ENCODE peak calls at places on chromosome 4, in five cellular contexts. One of them, this sample, is unnamed.

GRCh38 chr4:151824647-151825046 is 63.8 kb upstream of the GATB start:
- DNase-seq in thoracic aorta: no peak
- DNase-seq in lower lobe of right lung: no peak
- DNase-seq in dorsolateral prefrontal cortex: no peak
- DNase-seq in lower leg skin: no peak
- DNase-seq in this sample: no peak

GRCh38 chr4:25098964-25099843 is 61.0 kb downstream of the SEPSECS start:
- DNase-seq in thoracic aorta: no peak
- DNase-seq in dorsolateral prefrontal cortex: peak
- DNase-seq in lower lobe of right lung: no peak
- DNase-seq in lower leg skin: peak
- DNase-seq in this sample: no peak

GRCh38 chr4:6840062-6840976 is 57.8 kb downstream of the KIAA0232 start:
- DNase-seq in thoracic aorta: no peak
- DNase-seq in lower leg skin: no peak
- DNase-seq in dorsolateral prefrontal cortex: no peak
- DNase-seq in lower lobe of right lung: no peak
- DNase-seq in this sample: no peak

GRCh38 chr4:124206779-124207605 is 505.5 kb downstream of the ANKRD50 start:
- DNase-seq in lower leg skin: no peak
- DNase-seq in lower lobe of right lung: no peak
- DNase-seq in thoracic aorta: no peak
- DNase-seq in dorsolateral prefrontal cortex: no peak
- DNase-seq in this sample: no peak

GRCh38 chr4:185143596-185143969 is 517 bp downstream of the SLC25A4 start:
- DNase-seq in lower lobe of right lung: peak
- DNase-seq in dorsolateral prefrontal cortex: peak
- DNase-seq in lower leg skin: no peak
- DNase-seq in thoracic aorta: peak
- DNase-seq in this sample: no peak

GRCh38 chr4:43132010-43132582 is 239.6 kb downstream of the GRXCR1 start:
- DNase-seq in dorsolateral prefrontal cortex: peak
- DNase-seq in lower lobe of right lung: peak
- DNase-seq in lower leg skin: no peak
- DNase-seq in thoracic aorta: no peak
- DNase-seq in this sample: peak

GRCh38 chr4:8769645-8770517 is 101.8 kb downstream of the HMX1 start:
- DNase-seq in lower lobe of right lung: peak
- DNase-seq in dorsolateral prefrontal cortex: no peak
- DNase-seq in thoracic aorta: no peak
- DNase-seq in lower leg skin: no peak
- DNase-seq in this sample: no peak

GRCh38 chr4:18051281-18051680 is 29.7 kb upstream of the LCORL start:
- DNase-seq in dorsolateral prefrontal cortex: no peak
- DNase-seq in lower leg skin: no peak
- DNase-seq in thoracic aorta: no peak
- DNase-seq in lower lobe of right lung: no peak
- DNase-seq in this sample: no peak

GRCh38 chr4:152961041-152961751 is 25.1 kb downstream of the FHDC1 start:
- DNase-seq in thoracic aorta: no peak
- DNase-seq in lower leg skin: no peak
- DNase-seq in lower lobe of right lung: no peak
- DNase-seq in dorsolateral prefrontal cortex: no peak
- DNase-seq in this sample: no peak

GRCh38 chr4:90536408-90536807 is 409.2 kb downstream of the CCSER1 start:
- DNase-seq in lower lobe of right lung: no peak
- DNase-seq in lower leg skin: no peak
- DNase-seq in dorsolateral prefrontal cortex: no peak
- DNase-seq in thoracic aorta: no peak
- DNase-seq in this sample: no peak

GRCh38 chr4:183961772-183962171 is 56.7 kb downstream of the STOX2 start:
- DNase-seq in lower lobe of right lung: no peak
- DNase-seq in thoracic aorta: no peak
- DNase-seq in dorsolateral prefrontal cortex: no peak
- DNase-seq in lower leg skin: no peak
- DNase-seq in this sample: no peak

GRCh38 chr4:2591189-2591588 is 54.7 kb downstream of the FAM193A start:
- DNase-seq in dorsolateral prefrontal cortex: no peak
- DNase-seq in lower lobe of right lung: no peak
- DNase-seq in lower leg skin: no peak
- DNase-seq in thoracic aorta: no peak
- DNase-seq in this sample: no peak

GRCh38 chr4:10526431-10527222 is 69.4 kb upstream of the ZNF518B start:
- DNase-seq in dorsolateral prefrontal cortex: no peak
- DNase-seq in lower lobe of right lung: no peak
- DNase-seq in thoracic aorta: no peak
- DNase-seq in lower leg skin: no peak
- DNase-seq in this sample: no peak

GRCh38 chr4:38670939-38671593 is 7.1 kb downstream of the KLF3 start:
- DNase-seq in lower lobe of right lung: peak
- DNase-seq in dorsolateral prefrontal cortex: no peak
- DNase-seq in lower leg skin: no peak
- DNase-seq in thoracic aorta: no peak
- DNase-seq in this sample: no peak

GRCh38 chr4:54146139-54146538 is 46.2 kb downstream of the GSX2 start:
- DNase-seq in thoracic aorta: no peak
- DNase-seq in dorsolateral prefrontal cortex: no peak
- DNase-seq in lower leg skin: no peak
- DNase-seq in lower lobe of right lung: no peak
- DNase-seq in this sample: no peak

GRCh38 chr4:136599890-136600289 is 932.4 kb downstream of the PCDH18 start:
- DNase-seq in thoracic aorta: no peak
- DNase-seq in lower lobe of right lung: no peak
- DNase-seq in dorsolateral prefrontal cortex: no peak
- DNase-seq in lower leg skin: no peak
- DNase-seq in this sample: no peak

GRCh38 chr4:7659429-7660175 is 224.9 kb upstream of the PSAPL1 start:
- DNase-seq in thoracic aorta: no peak
- DNase-seq in dorsolateral prefrontal cortex: no peak
- DNase-seq in lower leg skin: no peak
- DNase-seq in lower lobe of right lung: peak
- DNase-seq in this sample: no peak

GRCh38 chr4:135274461-135274860 is 1072.9 kb upstream of the PABPC4L start:
- DNase-seq in lower lobe of right lung: no peak
- DNase-seq in lower leg skin: no peak
- DNase-seq in thoracic aorta: no peak
- DNase-seq in dorsolateral prefrontal cortex: no peak
- DNase-seq in this sample: no peak

GRCh38 chr4:140098481-140099132 is 55.4 kb downstream of the MAML3 start:
- DNase-seq in thoracic aorta: no peak
- DNase-seq in lower lobe of right lung: no peak
- DNase-seq in dorsolateral prefrontal cortex: no peak
- DNase-seq in lower leg skin: no peak
- DNase-seq in this sample: no peak

GRCh38 chr4:4412661-4413372 is 25.9 kb downstream of the NSG1 start:
- DNase-seq in lower leg skin: no peak
- DNase-seq in dorsolateral prefrontal cortex: no peak
- DNase-seq in thoracic aorta: no peak
- DNase-seq in lower lobe of right lung: peak
- DNase-seq in this sample: no peak

GRCh38 chr4:81021526-81021944 is 9.0 kb upstream of the BMP3 start:
- DNase-seq in lower lobe of right lung: no peak
- DNase-seq in thoracic aorta: no peak
- DNase-seq in dorsolateral prefrontal cortex: no peak
- DNase-seq in lower leg skin: no peak
- DNase-seq in this sample: no peak

GRCh38 chr4:124018383-124019317 is 622.1 kb downstream of the SPRY1 start:
- DNase-seq in thoracic aorta: no peak
- DNase-seq in lower leg skin: peak
- DNase-seq in lower lobe of right lung: no peak
- DNase-seq in dorsolateral prefrontal cortex: no peak
- DNase-seq in this sample: no peak

GRCh38 chr4:81595798-81596610 is 124.3 kb upstream of the RASGEF1B start:
- DNase-seq in thoracic aorta: no peak
- DNase-seq in lower lobe of right lung: no peak
- DNase-seq in dorsolateral prefrontal cortex: no peak
- DNase-seq in lower leg skin: no peak
- DNase-seq in this sample: no peak

GRCh38 chr4:78057135-78057599 is at the start of gene FRAS1:
- DNase-seq in thoracic aorta: no peak
- DNase-seq in dorsolateral prefrontal cortex: no peak
- DNase-seq in lower lobe of right lung: peak
- DNase-seq in lower leg skin: peak
- DNase-seq in this sample: peak
- TF ChIP-seq CTCF in thoracic aorta: no peak
- TF ChIP-seq CTCF in dorsolateral prefrontal cortex: no peak
- TF ChIP-seq CTCF in lower lobe of right lung: no peak
- TF ChIP-seq CTCF in lower leg skin: no peak
- TF ChIP-seq CTCF in this sample: peak

GRCh38 chr4:121283319-121283718 is 97.5 kb downstream of the QRFPR start:
- DNase-seq in dorsolateral prefrontal cortex: no peak
- DNase-seq in thoracic aorta: no peak
- DNase-seq in lower lobe of right lung: no peak
- DNase-seq in lower leg skin: no peak
- DNase-seq in this sample: no peak

GRCh38 chr4:121272526-121272925 is 108.3 kb downstream of the QRFPR start:
- DNase-seq in lower leg skin: no peak
- DNase-seq in lower lobe of right lung: no peak
- DNase-seq in dorsolateral prefrontal cortex: no peak
- DNase-seq in thoracic aorta: no peak
- DNase-seq in this sample: no peak

GRCh38 chr4:121273191-121273590 is 107.6 kb downstream of the QRFPR start:
- DNase-seq in thoracic aorta: no peak
- DNase-seq in lower leg skin: no peak
- DNase-seq in lower lobe of right lung: no peak
- DNase-seq in dorsolateral prefrontal cortex: no peak
- DNase-seq in this sample: no peak

GRCh38 chr4:121278811-121279368 is 101.9 kb downstream of the QRFPR start:
- DNase-seq in dorsolateral prefrontal cortex: no peak
- DNase-seq in lower lobe of right lung: no peak
- DNase-seq in lower leg skin: no peak
- DNase-seq in thoracic aorta: no peak
- DNase-seq in this sample: no peak

GRCh38 chr4:121277194-121278105 is 103.4 kb downstream of the QRFPR start:
- DNase-seq in dorsolateral prefrontal cortex: no peak
- DNase-seq in lower lobe of right lung: no peak
- DNase-seq in thoracic aorta: no peak
- DNase-seq in lower leg skin: no peak
- DNase-seq in this sample: no peak
- TF ChIP-seq CTCF in dorsolateral prefrontal cortex: no peak
- TF ChIP-seq CTCF in lower lobe of right lung: no peak
- TF ChIP-seq CTCF in thoracic aorta: no peak
- TF ChIP-seq CTCF in lower leg skin: no peak
- TF ChIP-seq CTCF in this sample: peak

DNA sequence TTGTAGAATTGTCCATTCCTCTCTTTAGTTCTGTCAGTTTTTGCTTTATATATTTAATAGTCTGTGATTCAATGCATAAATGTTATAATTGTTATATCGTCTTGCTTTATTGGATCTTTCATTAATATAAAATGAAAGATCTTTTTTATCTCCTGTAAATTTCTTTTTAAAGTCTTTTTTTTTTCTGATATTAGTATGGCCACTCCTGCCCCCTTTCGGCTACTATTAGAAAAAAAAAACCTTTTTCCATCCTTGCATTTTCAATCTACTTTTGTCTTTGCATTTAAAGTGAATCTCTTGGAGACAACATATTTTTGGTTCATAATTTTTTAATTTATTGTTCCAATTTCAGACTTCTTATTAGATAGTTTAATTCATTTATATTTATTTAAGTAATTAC is 677.4 kb upstream of the NDST4 start:
- DNase-seq in dorsolateral prefrontal cortex: no peak
- DNase-seq in lower lobe of right lung: no peak
- DNase-seq in thoracic aorta: no peak
- DNase-seq in lower leg skin: no peak
- DNase-seq in this sample: no peak
- TF ChIP-seq CTCF in dorsolateral prefrontal cortex: no peak
- TF ChIP-seq CTCF in lower lobe of right lung: no peak
- TF ChIP-seq CTCF in thoracic aorta: no peak
- TF ChIP-seq CTCF in lower leg skin: no peak
- TF ChIP-seq CTCF in this sample: peak

DNA sequence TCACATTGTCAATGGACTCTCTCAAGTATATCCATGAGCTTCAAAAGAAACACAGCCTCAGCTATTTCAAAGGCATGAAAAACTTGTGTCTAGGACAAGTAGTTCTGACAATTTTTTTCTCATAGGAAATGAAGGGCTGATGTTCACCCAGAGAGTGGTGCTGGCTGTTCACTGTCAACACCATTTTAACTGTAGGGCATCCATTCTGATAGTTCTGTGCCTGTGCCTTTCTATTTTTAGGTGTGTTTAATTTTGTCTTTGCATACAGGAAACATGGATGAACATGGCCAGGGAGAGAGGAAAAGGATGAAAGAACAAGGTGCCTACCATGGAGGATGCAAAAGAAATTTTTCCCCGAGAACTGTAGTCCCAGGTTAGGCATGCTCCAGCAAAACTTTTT is 135.3 kb upstream of the MAP9 start:
- DNase-seq in lower lobe of right lung: no peak
- DNase-seq in lower leg skin: no peak
- DNase-seq in thoracic aorta: no peak
- DNase-seq in dorsolateral prefrontal cortex: no peak
- DNase-seq in this sample: no peak
- TF ChIP-seq CTCF in lower lobe of right lung: no peak
- TF ChIP-seq CTCF in lower leg skin: no peak
- TF ChIP-seq CTCF in thoracic aorta: no peak
- TF ChIP-seq CTCF in dorsolateral prefrontal cortex: no peak
- TF ChIP-seq CTCF in this sample: no peak

DNA sequence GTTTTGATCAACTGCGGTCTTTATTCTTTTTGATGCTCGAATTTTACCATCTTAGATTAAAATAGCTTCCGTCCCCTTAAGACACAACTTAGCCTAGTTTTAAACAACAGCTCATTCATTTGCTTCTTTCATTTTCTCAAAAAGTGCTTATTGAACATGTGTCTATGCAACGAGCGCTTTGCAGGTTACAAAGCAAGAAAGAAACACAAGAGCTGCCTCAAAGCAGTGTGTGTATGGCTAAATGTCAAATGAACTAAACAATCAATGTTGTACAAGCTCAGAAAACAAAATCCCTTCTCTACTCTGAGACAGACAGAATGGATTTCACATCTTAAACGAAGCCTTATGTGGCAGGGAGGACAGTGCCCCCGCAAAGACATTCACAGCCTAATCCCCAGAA is 61.0 kb downstream of the EVC2 start:
- DNase-seq in lower lobe of right lung: no peak
- DNase-seq in thoracic aorta: no peak
- DNase-seq in dorsolateral prefrontal cortex: no peak
- DNase-seq in lower leg skin: no peak
- DNase-seq in this sample: no peak
- TF ChIP-seq CTCF in lower lobe of right lung: no peak
- TF ChIP-seq CTCF in thoracic aorta: no peak
- TF ChIP-seq CTCF in dorsolateral prefrontal cortex: no peak
- TF ChIP-seq CTCF in lower leg skin: no peak
- TF ChIP-seq CTCF in this sample: no peak

GRCh38 chr4:15738877-15739276 is 36.0 kb downstream of the BST1 start:
- DNase-seq in dorsolateral prefrontal cortex: no peak
- DNase-seq in lower lobe of right lung: no peak
- DNase-seq in thoracic aorta: no peak
- DNase-seq in lower leg skin: no peak
- DNase-seq in this sample: no peak

GRCh38 chr4:15736514-15737050 is 33.7 kb downstream of the BST1 start:
- DNase-seq in lower lobe of right lung: no peak
- DNase-seq in thoracic aorta: no peak
- DNase-seq in lower leg skin: no peak
- DNase-seq in dorsolateral prefrontal cortex: no peak
- DNase-seq in this sample: no peak

GRCh38 chr4:15740764-15741404 is 37.2 kb upstream of the CD38 start:
- DNase-seq in lower lobe of right lung: no peak
- DNase-seq in dorsolateral prefrontal cortex: no peak
- DNase-seq in lower leg skin: no peak
- DNase-seq in thoracic aorta: no peak
- DNase-seq in this sample: no peak

GRCh38 chr4:15735531-15735930 is 32.7 kb downstream of the BST1 start:
- DNase-seq in thoracic aorta: no peak
- DNase-seq in lower leg skin: no peak
- DNase-seq in lower lobe of right lung: no peak
- DNase-seq in dorsolateral prefrontal cortex: no peak
- DNase-seq in this sample: no peak

GRCh38 chr4:15737255-15737654 is 34.4 kb downstream of the BST1 start:
- DNase-seq in lower leg skin: no peak
- DNase-seq in lower lobe of right lung: no peak
- DNase-seq in dorsolateral prefrontal cortex: no peak
- DNase-seq in thoracic aorta: no peak
- DNase-seq in this sample: no peak
- TF ChIP-seq CTCF in lower leg skin: no peak
- TF ChIP-seq CTCF in lower lobe of right lung: no peak
- TF ChIP-seq CTCF in dorsolateral prefrontal cortex: no peak
- TF ChIP-seq CTCF in thoracic aorta: no peak
- TF ChIP-seq CTCF in this sample: no peak

This sample was measured in neural crest cell.